ENCODE peak calls at places on chromosomes 2 and 18, in eight cellular contexts. V, P, K, C, T, A, S and D are unnamed samples.

GRCh38 chr2:160650196-160651108 is 156.8 kb upstream of the RBMS1 start:
- DNase-seq in V (peak), P (no peak), K (no peak), C (no peak), T (no peak), A (no peak), S (no peak), D (no peak)

GRCh38 chr2:189014426-189015138 is 40.4 kb downstream of the COL3A1 start:
- DNase-seq in V (peak), P (no peak), K (no peak), C (no peak), T (peak), A (no peak), S (no peak), D (no peak)

GRCh38 chr2:61675204-61675603 is 137.0 kb upstream of the XPO1 start:
- DNase-seq in V (no peak), P (no peak), K (no peak), C (no peak), T (no peak), A (no peak), S (no peak), D (no peak)

GRCh38 chr2:165402142-165402541 is 67.4 kb upstream of the CSRNP3 start:
- DNase-seq in V (peak), P (no peak), K (no peak), C (no peak), T (no peak), A (no peak), S (no peak), D (no peak)

GRCh38 chr2:230824406-230824978 is 40.2 kb upstream of the ITM2C start:
- DNase-seq in V (peak), P (no peak), K (no peak), C (peak), T (peak), A (peak), S (peak), D (peak)

GRCh38 chr18:56890632-56891031 is 239.5 kb downstream of the WDR7 start:
- DNase-seq in V (peak), P (no peak), K (no peak), C (peak), T (peak), A (no peak), S (peak), D (no peak)

GRCh38 chr2:33495683-33496082 is 19.2 kb downstream of the RASGRP3 start:
- DNase-seq in V (no peak), P (no peak), K (no peak), C (no peak), T (no peak), A (no peak), S (no peak), D (no peak)

GRCh38 chr2:224208034-224208433 is 168.9 kb upstream of the SERPINE2 start:
- DNase-seq in V (no peak), P (no peak), K (no peak), C (no peak), T (no peak), A (no peak), S (no peak), D (no peak)

GRCh38 chr2:95314964-95315611 is 17.9 kb downstream of the KCNIP3 start:
- DNase-seq in V (peak), P (no peak), K (no peak), C (peak), T (peak), A (no peak), S (peak), D (no peak)

GRCh38 chr2:25250331-25251031 is 82.1 kb upstream of the POMC start:
- DNase-seq in V (no peak), P (no peak), K (no peak), C (no peak), T (peak), A (no peak), S (no peak), D (no peak)

GRCh38 chr18:42429208-42429607 is 474.2 kb downstream of the PIK3C3 start:
- DNase-seq in V (no peak), P (no peak), K (no peak), C (no peak), T (no peak), A (no peak), S (no peak), D (no peak)

GRCh38 chr2:219560037-219560892 is 11.1 kb downstream of the OBSL1 start:
- DNase-seq in V (no peak), P (no peak), K (no peak), C (peak), T (no peak), A (no peak), S (no peak), D (no peak)

DNA sequence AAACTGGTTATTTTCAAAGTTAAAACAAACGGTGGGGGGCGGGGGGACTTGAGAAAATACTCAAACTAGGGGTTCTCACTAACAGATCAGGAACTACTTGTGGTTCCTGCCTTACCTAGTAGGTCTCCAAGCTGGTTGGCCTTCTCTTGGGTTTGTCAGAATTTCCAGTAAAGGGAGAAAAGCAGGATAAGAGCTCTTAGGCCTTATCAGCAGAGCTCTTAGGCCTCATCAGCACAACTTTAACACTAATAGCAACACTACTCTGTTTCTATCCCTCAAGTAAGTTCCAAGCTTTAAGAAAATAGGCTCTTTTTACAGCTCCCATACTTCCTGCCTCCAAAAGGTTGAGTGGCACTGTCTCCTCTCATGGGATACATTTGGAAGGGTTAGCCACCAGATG is 6.4 kb downstream of the FBXO11 start:
- DNase-seq in V (peak), P (no peak), K (no peak), C (no peak), T (no peak), A (no peak), S (no peak), D (peak)
- TF ChIP-seq POLR2A in V (no peak), P (no peak), K (no peak), C (no peak), T (no peak), A (no peak), S (no peak), D (no peak)

GRCh38 chr2:85286913-85287312 is 40.9 kb downstream of the TGOLN2 start:
- DNase-seq in V (no peak), P (no peak), K (no peak), C (no peak), T (no peak), A (no peak), S (no peak), D (no peak)

GRCh38 chr2:85288244-85288725 is 39.5 kb downstream of the TGOLN2 start:
- DNase-seq in V (no peak), P (no peak), K (no peak), C (peak), T (peak), A (no peak), S (no peak), D (no peak)

GRCh38 chr2:85287721-85288120 is 40.1 kb downstream of the TGOLN2 start:
- DNase-seq in V (no peak), P (no peak), K (no peak), C (no peak), T (no peak), A (no peak), S (no peak), D (no peak)

GRCh38 chr2:85291425-85292023 is 36.3 kb downstream of the TGOLN2 start:
- DNase-seq in V (no peak), P (no peak), K (no peak), C (no peak), T (no peak), A (no peak), S (no peak), D (no peak)
- H3K27ac ChIP-seq in V (no peak), P (peak), K (no peak), C (no peak), T (no peak), A (no peak), S (no peak), D (no peak)

GRCh38 chr2:201969241-201969937 is 64.3 kb upstream of the FZD7 start:
- DNase-seq in V (no peak), P (no peak), K (peak), C (no peak), T (no peak), A (no peak), S (no peak), D (no peak)

GRCh38 chr2:201969938-201970785 is 63.5 kb upstream of the FZD7 start:
- DNase-seq in V (no peak), P (no peak), K (peak), C (no peak), T (peak), A (no peak), S (no peak), D (no peak)

GRCh38 chr2:201966691-201967388 is 66.8 kb upstream of the FZD7 start:
- DNase-seq in V (no peak), P (no peak), K (no peak), C (no peak), T (no peak), A (no peak), S (no peak), D (no peak)

GRCh38 chr2:201968045-201968444 is 65.6 kb upstream of the FZD7 start:
- DNase-seq in V (no peak), P (no peak), K (no peak), C (no peak), T (no peak), A (no peak), S (no peak), D (no peak)

GRCh38 chr2:201968476-201968875 is 65.2 kb upstream of the FZD7 start:
- DNase-seq in V (no peak), P (no peak), K (no peak), C (no peak), T (no peak), A (no peak), S (no peak), D (no peak)
- TF ChIP-seq POLR2A in V (no peak), P (no peak), K (no peak), C (no peak), T (no peak), A (no peak), S (no peak), D (no peak)

GRCh38 chr2:207226671-207227061 is 60.9 kb upstream of the KLF7 start:
- DNase-seq in V (no peak), P (no peak), K (no peak), C (no peak), T (no peak), A (no peak), S (no peak), D (no peak)
- H3K27ac ChIP-seq in V (peak), P (no peak), K (peak), C (no peak), T (no peak), A (no peak), S (no peak), D (peak)

DNA sequence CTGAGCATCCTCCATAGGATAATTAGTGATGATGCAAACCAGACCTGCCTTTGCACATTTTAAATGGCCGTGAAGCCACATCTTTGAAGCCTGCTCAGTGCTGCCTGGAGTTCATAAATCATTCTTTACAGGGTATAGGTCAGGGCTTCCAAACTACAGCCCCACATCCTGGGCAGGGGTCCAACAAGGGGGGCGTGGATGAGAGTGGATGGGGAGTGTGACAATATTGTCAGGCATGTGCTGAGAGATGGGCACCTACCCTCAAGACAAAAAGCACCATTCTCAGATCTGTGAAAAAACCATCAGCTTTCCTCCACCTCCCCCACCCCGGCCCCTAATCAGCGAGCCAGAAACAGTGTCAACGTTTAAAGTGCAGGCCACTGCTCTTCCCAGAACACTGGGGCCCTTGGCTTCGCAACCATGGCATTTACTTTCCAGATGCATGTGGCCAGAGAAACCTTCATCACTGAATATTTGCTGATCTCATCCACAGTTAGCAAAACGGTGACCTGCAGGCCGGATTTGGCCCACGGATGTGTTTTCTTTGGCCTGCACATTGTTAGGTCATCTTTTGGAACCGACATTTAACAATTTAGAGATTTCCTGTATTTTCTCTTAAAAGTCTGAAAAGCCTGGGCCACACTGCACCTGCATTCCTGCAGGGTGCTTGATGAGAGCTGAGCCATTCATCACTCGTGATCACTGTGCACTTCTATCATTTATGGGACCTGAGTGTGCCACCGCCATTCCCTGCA is 130.7 kb downstream of the ANKRD44 start:
- DNase-seq in V (peak), P (no peak), K (peak), C (no peak), T (peak), A (peak), S (no peak), D (peak)
- TF ChIP-seq POLR2A in V (no peak), P (no peak), K (no peak), C (no peak), T (no peak), A (no peak), S (no peak), D (no peak)

DNA sequence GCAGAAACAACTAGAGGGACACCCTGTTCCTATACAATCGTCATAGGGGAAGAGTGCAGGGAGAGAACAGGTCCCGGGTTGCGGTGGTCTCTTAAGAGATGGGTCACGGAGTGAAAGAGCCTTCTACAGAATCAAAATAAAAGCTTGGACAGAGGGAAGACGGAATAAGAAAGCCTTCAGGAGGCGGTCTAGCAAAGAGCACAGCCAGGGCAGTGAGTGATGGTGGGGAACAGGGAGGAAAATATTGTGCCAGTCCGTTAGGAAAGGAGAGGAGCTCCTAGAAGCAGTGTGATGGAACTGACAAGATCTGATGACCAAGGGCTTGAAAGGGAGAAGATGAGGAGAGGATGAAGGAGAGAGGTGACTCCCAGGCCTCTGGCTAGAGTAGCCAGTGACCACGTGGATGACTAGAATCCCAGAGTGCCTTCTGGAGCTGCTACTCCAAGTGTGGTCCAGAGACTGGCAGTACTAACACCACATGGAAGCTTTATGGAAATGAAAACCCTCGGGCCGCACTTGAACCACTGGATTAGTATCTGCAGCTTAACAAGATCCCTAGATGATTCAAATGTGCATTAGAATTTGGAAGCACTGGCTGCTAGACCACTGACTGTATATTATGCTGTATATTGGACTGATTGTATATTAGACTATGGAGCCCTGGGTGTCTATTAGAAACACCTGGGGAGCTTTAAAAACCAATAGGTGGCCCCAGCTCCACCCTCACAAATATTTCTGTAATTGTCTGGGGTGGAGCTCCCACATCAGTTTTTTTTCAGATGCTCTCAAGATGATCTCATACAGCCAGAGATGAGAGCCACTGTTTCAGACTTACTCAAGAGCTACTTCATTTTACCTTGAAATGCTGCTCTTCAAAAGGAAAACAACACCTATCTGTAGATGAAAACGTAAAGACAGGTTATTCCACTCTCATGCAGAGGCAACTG is 1.1 kb upstream of the EVA1A start:
- DNase-seq in V (no peak), P (no peak), K (no peak), C (no peak), T (peak), A (no peak), S (no peak), D (no peak)
- H3K27ac ChIP-seq in V (peak), P (no peak), K (no peak), C (peak), T (peak), A (no peak), S (peak), D (no peak)

GRCh38 chr2:218256612-218257350 is 4.0 kb upstream of the GPBAR1 start:
- DNase-seq in V (no peak), P (no peak), K (peak), C (no peak), T (no peak), A (no peak), S (no peak), D (no peak)

GRCh38 chr2:218259099-218259921 is 1.5 kb upstream of the GPBAR1 start:
- DNase-seq in V (peak), P (no peak), K (peak), C (no peak), T (peak), A (peak), S (no peak), D (no peak)

GRCh38 chr2:218255441-218255840 is 5.4 kb upstream of the GPBAR1 start:
- DNase-seq in V (no peak), P (no peak), K (peak), C (no peak), T (peak), A (no peak), S (no peak), D (no peak)

GRCh38 chr2:218260166-218260565 is 649 bp upstream of the GPBAR1 start:
- DNase-seq in V (no peak), P (no peak), K (peak), C (no peak), T (no peak), A (no peak), S (no peak), D (no peak)

GRCh38 chr2:218257390-218257981 is 3.3 kb upstream of the GPBAR1 start:
- DNase-seq in V (peak), P (no peak), K (peak), C (no peak), T (no peak), A (no peak), S (no peak), D (no peak)
- TF ChIP-seq POLR2A in V (peak), P (no peak), K (no peak), C (no peak), T (no peak), A (no peak), S (no peak), D (no peak)

GRCh38 chr2:241931976-241932894 is 62.7 kb downstream of the RTP5 start:
- DNase-seq in V (no peak), P (no peak), K (no peak), C (no peak), T (no peak), A (no peak), S (no peak), D (no peak)
- H3K27ac ChIP-seq in V (no peak), P (peak), K (peak), C (no peak), T (no peak), A (no peak), S (no peak), D (peak)

DNA sequence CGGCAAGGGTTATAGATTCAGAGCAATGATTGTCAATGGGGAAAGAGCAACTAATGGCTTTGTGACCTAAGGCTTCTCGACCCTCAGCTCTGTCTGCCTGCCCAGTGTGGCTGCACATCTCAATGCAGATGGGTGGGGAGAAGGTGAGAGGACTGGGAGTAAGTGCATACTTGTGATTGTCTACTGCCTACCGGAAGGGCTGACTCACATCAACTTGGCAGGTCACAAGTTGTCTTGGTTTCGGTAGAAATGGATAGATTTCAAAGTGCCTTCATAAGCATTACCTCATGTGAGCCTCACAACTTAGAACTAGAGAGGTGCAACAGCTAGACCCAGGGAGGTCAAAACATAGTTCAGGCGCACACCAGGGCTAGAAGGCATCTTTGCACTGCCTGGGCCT is 29.4 kb downstream of the STAT1 start:
- DNase-seq in V (peak), P (no peak), K (no peak), C (no peak), T (peak), A (no peak), S (no peak), D (no peak)
- TF ChIP-seq POLR2A in V (no peak), P (no peak), K (no peak), C (no peak), T (no peak), A (no peak), S (no peak), D (no peak)